ENCODE peak calls at places on chromosomes 5 and 9, in ten cellular contexts. One of them, this sample, is unnamed.

GRCh38 chr9:128412120-128412790 is 8.4 kb upstream of the CERCAM start:
- DNase-seq in dorsolateral prefrontal cortex: peak
- DNase-seq in A549: peak
- DNase-seq in stimulated activated CD4-positive, alpha-beta T cell treated with anti-CD3 and anti-CD28 coated beads, Interleukin-2, amount 100 ng/mL, for 4 hours: peak
- DNase-seq in adrenal gland: peak
- DNase-seq in bronchial epithelial cell: peak
- DNase-seq in GDM1: peak
- DNase-seq in epithelial cell of proximal tubule: no peak
- DNase-seq in stimulated activated naive CD8-positive, alpha-beta T cell treated with anti-CD3 and anti-CD28 coated beads, Interleukin-15, amount 100 ng/mL, for 72 hours: peak
- DNase-seq in trophoblast cell: peak
- DNase-seq in this sample: no peak

GRCh38 chr9:30504502-30504905 is 1879.9 kb upstream of the ACO1 start:
- DNase-seq in dorsolateral prefrontal cortex: no peak
- DNase-seq in A549: no peak
- DNase-seq in stimulated activated CD4-positive, alpha-beta T cell treated with anti-CD3 and anti-CD28 coated beads, Interleukin-2, amount 100 ng/mL, for 4 hours: no peak
- DNase-seq in adrenal gland: no peak
- DNase-seq in bronchial epithelial cell: peak
- DNase-seq in GDM1: no peak
- DNase-seq in epithelial cell of proximal tubule: no peak
- DNase-seq in stimulated activated naive CD8-positive, alpha-beta T cell treated with anti-CD3 and anti-CD28 coated beads, Interleukin-15, amount 100 ng/mL, for 72 hours: no peak
- DNase-seq in trophoblast cell: no peak
- DNase-seq in this sample: no peak

GRCh38 chr5:36692791-36693763 is 86.7 kb downstream of the SLC1A3 start:
- DNase-seq in dorsolateral prefrontal cortex: peak
- DNase-seq in A549: peak
- DNase-seq in stimulated activated CD4-positive, alpha-beta T cell treated with anti-CD3 and anti-CD28 coated beads, Interleukin-2, amount 100 ng/mL, for 4 hours: no peak
- DNase-seq in adrenal gland: peak
- DNase-seq in bronchial epithelial cell: peak
- DNase-seq in GDM1: peak
- DNase-seq in epithelial cell of proximal tubule: no peak
- DNase-seq in stimulated activated naive CD8-positive, alpha-beta T cell treated with anti-CD3 and anti-CD28 coated beads, Interleukin-15, amount 100 ng/mL, for 72 hours: peak
- DNase-seq in trophoblast cell: peak
- DNase-seq in this sample: no peak

GRCh38 chr5:68803881-68804319 is 289.9 kb upstream of the SLC30A5 start:
- DNase-seq in dorsolateral prefrontal cortex: no peak
- DNase-seq in A549: no peak
- DNase-seq in stimulated activated CD4-positive, alpha-beta T cell treated with anti-CD3 and anti-CD28 coated beads, Interleukin-2, amount 100 ng/mL, for 4 hours: no peak
- DNase-seq in adrenal gland: no peak
- DNase-seq in bronchial epithelial cell: no peak
- DNase-seq in GDM1: no peak
- DNase-seq in epithelial cell of proximal tubule: no peak
- DNase-seq in stimulated activated naive CD8-positive, alpha-beta T cell treated with anti-CD3 and anti-CD28 coated beads, Interleukin-15, amount 100 ng/mL, for 72 hours: no peak
- DNase-seq in trophoblast cell: no peak
- DNase-seq in this sample: no peak

GRCh38 chr5:107682533-107682932 is 11.8 kb upstream of the EFNA5 start:
- DNase-seq in dorsolateral prefrontal cortex: no peak
- DNase-seq in A549: no peak
- DNase-seq in stimulated activated CD4-positive, alpha-beta T cell treated with anti-CD3 and anti-CD28 coated beads, Interleukin-2, amount 100 ng/mL, for 4 hours: no peak
- DNase-seq in adrenal gland: no peak
- DNase-seq in bronchial epithelial cell: no peak
- DNase-seq in GDM1: no peak
- DNase-seq in epithelial cell of proximal tubule: no peak
- DNase-seq in stimulated activated naive CD8-positive, alpha-beta T cell treated with anti-CD3 and anti-CD28 coated beads, Interleukin-15, amount 100 ng/mL, for 72 hours: no peak
- DNase-seq in trophoblast cell: no peak
- DNase-seq in this sample: no peak

GRCh38 chr9:92607088-92607487 is 62.8 kb downstream of the IPPK start:
- DNase-seq in dorsolateral prefrontal cortex: no peak
- DNase-seq in A549: no peak
- DNase-seq in stimulated activated CD4-positive, alpha-beta T cell treated with anti-CD3 and anti-CD28 coated beads, Interleukin-2, amount 100 ng/mL, for 4 hours: no peak
- DNase-seq in adrenal gland: no peak
- DNase-seq in bronchial epithelial cell: no peak
- DNase-seq in GDM1: no peak
- DNase-seq in epithelial cell of proximal tubule: no peak
- DNase-seq in stimulated activated naive CD8-positive, alpha-beta T cell treated with anti-CD3 and anti-CD28 coated beads, Interleukin-15, amount 100 ng/mL, for 72 hours: no peak
- DNase-seq in trophoblast cell: no peak
- DNase-seq in this sample: no peak

GRCh38 chr5:368162-369084 is 46.9 kb downstream of the AHRR start:
- DNase-seq in dorsolateral prefrontal cortex: no peak
- DNase-seq in A549: no peak
- DNase-seq in stimulated activated CD4-positive, alpha-beta T cell treated with anti-CD3 and anti-CD28 coated beads, Interleukin-2, amount 100 ng/mL, for 4 hours: no peak
- DNase-seq in adrenal gland: no peak
- DNase-seq in bronchial epithelial cell: no peak
- DNase-seq in GDM1: no peak
- DNase-seq in epithelial cell of proximal tubule: no peak
- DNase-seq in stimulated activated naive CD8-positive, alpha-beta T cell treated with anti-CD3 and anti-CD28 coated beads, Interleukin-15, amount 100 ng/mL, for 72 hours: peak
- DNase-seq in trophoblast cell: no peak
- DNase-seq in this sample: no peak

GRCh38 chr5:154403776-154404387 is 41.9 kb upstream of the SAP30L start:
- DNase-seq in dorsolateral prefrontal cortex: no peak
- DNase-seq in A549: no peak
- DNase-seq in stimulated activated CD4-positive, alpha-beta T cell treated with anti-CD3 and anti-CD28 coated beads, Interleukin-2, amount 100 ng/mL, for 4 hours: no peak
- DNase-seq in adrenal gland: no peak
- DNase-seq in bronchial epithelial cell: no peak
- DNase-seq in GDM1: no peak
- DNase-seq in epithelial cell of proximal tubule: no peak
- DNase-seq in stimulated activated naive CD8-positive, alpha-beta T cell treated with anti-CD3 and anti-CD28 coated beads, Interleukin-15, amount 100 ng/mL, for 72 hours: no peak
- DNase-seq in trophoblast cell: no peak
- DNase-seq in this sample: no peak

GRCh38 chr9:116661037-116661954 is 25.8 kb upstream of the TRIM32 start:
- DNase-seq in dorsolateral prefrontal cortex: no peak
- DNase-seq in A549: peak
- DNase-seq in stimulated activated CD4-positive, alpha-beta T cell treated with anti-CD3 and anti-CD28 coated beads, Interleukin-2, amount 100 ng/mL, for 4 hours: no peak
- DNase-seq in adrenal gland: peak
- DNase-seq in bronchial epithelial cell: peak
- DNase-seq in GDM1: peak
- DNase-seq in epithelial cell of proximal tubule: peak
- DNase-seq in stimulated activated naive CD8-positive, alpha-beta T cell treated with anti-CD3 and anti-CD28 coated beads, Interleukin-15, amount 100 ng/mL, for 72 hours: no peak
- DNase-seq in trophoblast cell: peak
- DNase-seq in this sample: peak

GRCh38 chr5:94431696-94432095 is 186.7 kb downstream of the KIAA0825 start:
- DNase-seq in dorsolateral prefrontal cortex: no peak
- DNase-seq in A549: no peak
- DNase-seq in stimulated activated CD4-positive, alpha-beta T cell treated with anti-CD3 and anti-CD28 coated beads, Interleukin-2, amount 100 ng/mL, for 4 hours: no peak
- DNase-seq in adrenal gland: no peak
- DNase-seq in bronchial epithelial cell: no peak
- DNase-seq in GDM1: no peak
- DNase-seq in epithelial cell of proximal tubule: no peak
- DNase-seq in stimulated activated naive CD8-positive, alpha-beta T cell treated with anti-CD3 and anti-CD28 coated beads, Interleukin-15, amount 100 ng/mL, for 72 hours: no peak
- DNase-seq in trophoblast cell: no peak
- DNase-seq in this sample: no peak

GRCh38 chr5:79685621-79686020 is 4.0 kb upstream of the CMYA5 start:
- DNase-seq in dorsolateral prefrontal cortex: no peak
- DNase-seq in A549: no peak
- DNase-seq in stimulated activated CD4-positive, alpha-beta T cell treated with anti-CD3 and anti-CD28 coated beads, Interleukin-2, amount 100 ng/mL, for 4 hours: no peak
- DNase-seq in adrenal gland: no peak
- DNase-seq in bronchial epithelial cell: peak
- DNase-seq in GDM1: no peak
- DNase-seq in epithelial cell of proximal tubule: no peak
- DNase-seq in stimulated activated naive CD8-positive, alpha-beta T cell treated with anti-CD3 and anti-CD28 coated beads, Interleukin-15, amount 100 ng/mL, for 72 hours: no peak
- DNase-seq in trophoblast cell: no peak
- DNase-seq in this sample: no peak

GRCh38 chr5:167708449-167708848 is 583.0 kb upstream of the WWC1 start:
- DNase-seq in dorsolateral prefrontal cortex: no peak
- DNase-seq in A549: no peak
- DNase-seq in stimulated activated CD4-positive, alpha-beta T cell treated with anti-CD3 and anti-CD28 coated beads, Interleukin-2, amount 100 ng/mL, for 4 hours: no peak
- DNase-seq in adrenal gland: no peak
- DNase-seq in bronchial epithelial cell: no peak
- DNase-seq in GDM1: no peak
- DNase-seq in epithelial cell of proximal tubule: no peak
- DNase-seq in stimulated activated naive CD8-positive, alpha-beta T cell treated with anti-CD3 and anti-CD28 coated beads, Interleukin-15, amount 100 ng/mL, for 72 hours: no peak
- DNase-seq in trophoblast cell: no peak
- DNase-seq in this sample: no peak

GRCh38 chr9:70419546-70420266 is 5.2 kb upstream of the KLF9 start:
- DNase-seq in dorsolateral prefrontal cortex: peak
- DNase-seq in A549: peak
- DNase-seq in stimulated activated CD4-positive, alpha-beta T cell treated with anti-CD3 and anti-CD28 coated beads, Interleukin-2, amount 100 ng/mL, for 4 hours: peak
- DNase-seq in adrenal gland: peak
- DNase-seq in bronchial epithelial cell: peak
- DNase-seq in GDM1: peak
- DNase-seq in epithelial cell of proximal tubule: no peak
- DNase-seq in stimulated activated naive CD8-positive, alpha-beta T cell treated with anti-CD3 and anti-CD28 coated beads, Interleukin-15, amount 100 ng/mL, for 72 hours: peak
- DNase-seq in trophoblast cell: peak
- DNase-seq in this sample: peak

GRCh38 chr5:96885518-96886338 is 9.4 kb downstream of the ERAP2 start:
- DNase-seq in dorsolateral prefrontal cortex: no peak
- DNase-seq in A549: no peak
- DNase-seq in stimulated activated CD4-positive, alpha-beta T cell treated with anti-CD3 and anti-CD28 coated beads, Interleukin-2, amount 100 ng/mL, for 4 hours: peak
- DNase-seq in adrenal gland: no peak
- DNase-seq in bronchial epithelial cell: no peak
- DNase-seq in GDM1: no peak
- DNase-seq in epithelial cell of proximal tubule: peak
- DNase-seq in stimulated activated naive CD8-positive, alpha-beta T cell treated with anti-CD3 and anti-CD28 coated beads, Interleukin-15, amount 100 ng/mL, for 72 hours: no peak
- DNase-seq in trophoblast cell: no peak
- DNase-seq in this sample: peak

GRCh38 chr5:165201364-165202143 is 1696.1 kb downstream of the MAT2B start:
- DNase-seq in dorsolateral prefrontal cortex: no peak
- DNase-seq in A549: no peak
- DNase-seq in stimulated activated CD4-positive, alpha-beta T cell treated with anti-CD3 and anti-CD28 coated beads, Interleukin-2, amount 100 ng/mL, for 4 hours: no peak
- DNase-seq in adrenal gland: no peak
- DNase-seq in bronchial epithelial cell: peak
- DNase-seq in GDM1: no peak
- DNase-seq in epithelial cell of proximal tubule: no peak
- DNase-seq in stimulated activated naive CD8-positive, alpha-beta T cell treated with anti-CD3 and anti-CD28 coated beads, Interleukin-15, amount 100 ng/mL, for 72 hours: no peak
- DNase-seq in trophoblast cell: no peak
- DNase-seq in this sample: no peak

GRCh38 chr5:108093186-108093585 is 288.7 kb downstream of the FBXL17 start:
- DNase-seq in dorsolateral prefrontal cortex: no peak
- DNase-seq in A549: peak
- DNase-seq in stimulated activated CD4-positive, alpha-beta T cell treated with anti-CD3 and anti-CD28 coated beads, Interleukin-2, amount 100 ng/mL, for 4 hours: no peak
- DNase-seq in adrenal gland: no peak
- DNase-seq in bronchial epithelial cell: peak
- DNase-seq in GDM1: no peak
- DNase-seq in epithelial cell of proximal tubule: no peak
- DNase-seq in stimulated activated naive CD8-positive, alpha-beta T cell treated with anti-CD3 and anti-CD28 coated beads, Interleukin-15, amount 100 ng/mL, for 72 hours: no peak
- DNase-seq in trophoblast cell: no peak
- DNase-seq in this sample: no peak

GRCh38 chr9:90987566-90987965 is 185.9 kb downstream of the SYK start:
- DNase-seq in dorsolateral prefrontal cortex: no peak
- DNase-seq in A549: no peak
- DNase-seq in stimulated activated CD4-positive, alpha-beta T cell treated with anti-CD3 and anti-CD28 coated beads, Interleukin-2, amount 100 ng/mL, for 4 hours: no peak
- DNase-seq in adrenal gland: no peak
- DNase-seq in bronchial epithelial cell: no peak
- DNase-seq in GDM1: no peak
- DNase-seq in epithelial cell of proximal tubule: no peak
- DNase-seq in stimulated activated naive CD8-positive, alpha-beta T cell treated with anti-CD3 and anti-CD28 coated beads, Interleukin-15, amount 100 ng/mL, for 72 hours: no peak
- DNase-seq in trophoblast cell: no peak
- DNase-seq in this sample: no peak

GRCh38 chr5:142716963-142717362 is 31.1 kb upstream of the FGF1 start:
- DNase-seq in dorsolateral prefrontal cortex: peak
- DNase-seq in A549: peak
- DNase-seq in stimulated activated CD4-positive, alpha-beta T cell treated with anti-CD3 and anti-CD28 coated beads, Interleukin-2, amount 100 ng/mL, for 4 hours: no peak
- DNase-seq in adrenal gland: peak
- DNase-seq in bronchial epithelial cell: peak
- DNase-seq in GDM1: peak
- DNase-seq in epithelial cell of proximal tubule: no peak
- DNase-seq in stimulated activated naive CD8-positive, alpha-beta T cell treated with anti-CD3 and anti-CD28 coated beads, Interleukin-15, amount 100 ng/mL, for 72 hours: peak
- DNase-seq in trophoblast cell: peak
- DNase-seq in this sample: no peak

GRCh38 chr5:8844206-8844605 is 701.7 kb downstream of the SEMA5A start:
- DNase-seq in dorsolateral prefrontal cortex: no peak
- DNase-seq in A549: no peak
- DNase-seq in stimulated activated CD4-positive, alpha-beta T cell treated with anti-CD3 and anti-CD28 coated beads, Interleukin-2, amount 100 ng/mL, for 4 hours: no peak
- DNase-seq in adrenal gland: no peak
- DNase-seq in bronchial epithelial cell: no peak
- DNase-seq in GDM1: no peak
- DNase-seq in epithelial cell of proximal tubule: no peak
- DNase-seq in stimulated activated naive CD8-positive, alpha-beta T cell treated with anti-CD3 and anti-CD28 coated beads, Interleukin-15, amount 100 ng/mL, for 72 hours: no peak
- DNase-seq in trophoblast cell: no peak
- DNase-seq in this sample: no peak

GRCh38 chr5:9013147-9013546 is 532.7 kb downstream of the SEMA5A start:
- DNase-seq in dorsolateral prefrontal cortex: no peak
- DNase-seq in A549: no peak
- DNase-seq in stimulated activated CD4-positive, alpha-beta T cell treated with anti-CD3 and anti-CD28 coated beads, Interleukin-2, amount 100 ng/mL, for 4 hours: no peak
- DNase-seq in adrenal gland: no peak
- DNase-seq in bronchial epithelial cell: no peak
- DNase-seq in GDM1: no peak
- DNase-seq in epithelial cell of proximal tubule: no peak
- DNase-seq in stimulated activated naive CD8-positive, alpha-beta T cell treated with anti-CD3 and anti-CD28 coated beads, Interleukin-15, amount 100 ng/mL, for 72 hours: no peak
- DNase-seq in trophoblast cell: no peak
- DNase-seq in this sample: no peak

GRCh38 chr9:6105738-6106137 is 90.3 kb upstream of the RANBP6 start:
- DNase-seq in dorsolateral prefrontal cortex: no peak
- DNase-seq in A549: no peak
- DNase-seq in stimulated activated CD4-positive, alpha-beta T cell treated with anti-CD3 and anti-CD28 coated beads, Interleukin-2, amount 100 ng/mL, for 4 hours: no peak
- DNase-seq in adrenal gland: no peak
- DNase-seq in bronchial epithelial cell: no peak
- DNase-seq in GDM1: no peak
- DNase-seq in epithelial cell of proximal tubule: no peak
- DNase-seq in stimulated activated naive CD8-positive, alpha-beta T cell treated with anti-CD3 and anti-CD28 coated beads, Interleukin-15, amount 100 ng/mL, for 72 hours: no peak
- DNase-seq in trophoblast cell: no peak
- DNase-seq in this sample: no peak

GRCh38 chr5:53815471-53815870 is 255.0 kb downstream of the NDUFS4 start:
- DNase-seq in dorsolateral prefrontal cortex: no peak
- DNase-seq in A549: no peak
- DNase-seq in stimulated activated CD4-positive, alpha-beta T cell treated with anti-CD3 and anti-CD28 coated beads, Interleukin-2, amount 100 ng/mL, for 4 hours: no peak
- DNase-seq in adrenal gland: no peak
- DNase-seq in bronchial epithelial cell: no peak
- DNase-seq in GDM1: no peak
- DNase-seq in epithelial cell of proximal tubule: no peak
- DNase-seq in stimulated activated naive CD8-positive, alpha-beta T cell treated with anti-CD3 and anti-CD28 coated beads, Interleukin-15, amount 100 ng/mL, for 72 hours: no peak
- DNase-seq in trophoblast cell: no peak
- DNase-seq in this sample: no peak

GRCh38 chr5:90518666-90519065 is 10.7 kb downstream of the LYSMD3 start:
- DNase-seq in dorsolateral prefrontal cortex: no peak
- DNase-seq in A549: no peak
- DNase-seq in stimulated activated CD4-positive, alpha-beta T cell treated with anti-CD3 and anti-CD28 coated beads, Interleukin-2, amount 100 ng/mL, for 4 hours: no peak
- DNase-seq in adrenal gland: no peak
- DNase-seq in bronchial epithelial cell: peak
- DNase-seq in GDM1: no peak
- DNase-seq in epithelial cell of proximal tubule: no peak
- DNase-seq in stimulated activated naive CD8-positive, alpha-beta T cell treated with anti-CD3 and anti-CD28 coated beads, Interleukin-15, amount 100 ng/mL, for 72 hours: no peak
- DNase-seq in trophoblast cell: no peak
- DNase-seq in this sample: no peak

GRCh38 chr5:177035982-177036381 is 13.5 kb downstream of the ZNF346 start:
- DNase-seq in dorsolateral prefrontal cortex: no peak
- DNase-seq in A549: no peak
- DNase-seq in stimulated activated CD4-positive, alpha-beta T cell treated with anti-CD3 and anti-CD28 coated beads, Interleukin-2, amount 100 ng/mL, for 4 hours: no peak
- DNase-seq in adrenal gland: no peak
- DNase-seq in bronchial epithelial cell: no peak
- DNase-seq in GDM1: no peak
- DNase-seq in epithelial cell of proximal tubule: no peak
- DNase-seq in stimulated activated naive CD8-positive, alpha-beta T cell treated with anti-CD3 and anti-CD28 coated beads, Interleukin-15, amount 100 ng/mL, for 72 hours: no peak
- DNase-seq in trophoblast cell: no peak
- DNase-seq in this sample: no peak

GRCh38 chr5:61532983-61533382 is 200.9 kb downstream of the ZSWIM6 start:
- DNase-seq in dorsolateral prefrontal cortex: no peak
- DNase-seq in A549: no peak
- DNase-seq in stimulated activated CD4-positive, alpha-beta T cell treated with anti-CD3 and anti-CD28 coated beads, Interleukin-2, amount 100 ng/mL, for 4 hours: no peak
- DNase-seq in adrenal gland: no peak
- DNase-seq in bronchial epithelial cell: no peak
- DNase-seq in GDM1: no peak
- DNase-seq in epithelial cell of proximal tubule: no peak
- DNase-seq in stimulated activated naive CD8-positive, alpha-beta T cell treated with anti-CD3 and anti-CD28 coated beads, Interleukin-15, amount 100 ng/mL, for 72 hours: no peak
- DNase-seq in trophoblast cell: peak
- DNase-seq in this sample: no peak

GRCh38 chr9:92173318-92173717 is 58.1 kb upstream of the SPTLC1 start:
- DNase-seq in dorsolateral prefrontal cortex: no peak
- DNase-seq in A549: no peak
- DNase-seq in stimulated activated CD4-positive, alpha-beta T cell treated with anti-CD3 and anti-CD28 coated beads, Interleukin-2, amount 100 ng/mL, for 4 hours: no peak
- DNase-seq in adrenal gland: no peak
- DNase-seq in bronchial epithelial cell: no peak
- DNase-seq in GDM1: no peak
- DNase-seq in epithelial cell of proximal tubule: no peak
- DNase-seq in stimulated activated naive CD8-positive, alpha-beta T cell treated with anti-CD3 and anti-CD28 coated beads, Interleukin-15, amount 100 ng/mL, for 72 hours: no peak
- DNase-seq in trophoblast cell: no peak
- DNase-seq in this sample: no peak

GRCh38 chr5:149358294-149358651 is 427 bp downstream of the PCYOX1L start:
- DNase-seq in dorsolateral prefrontal cortex: peak
- DNase-seq in A549: no peak
- DNase-seq in stimulated activated CD4-positive, alpha-beta T cell treated with anti-CD3 and anti-CD28 coated beads, Interleukin-2, amount 100 ng/mL, for 4 hours: no peak
- DNase-seq in adrenal gland: peak
- DNase-seq in bronchial epithelial cell: no peak
- DNase-seq in GDM1: peak
- DNase-seq in epithelial cell of proximal tubule: no peak
- DNase-seq in stimulated activated naive CD8-positive, alpha-beta T cell treated with anti-CD3 and anti-CD28 coated beads, Interleukin-15, amount 100 ng/mL, for 72 hours: no peak
- DNase-seq in trophoblast cell: no peak
- DNase-seq in this sample: no peak

GRCh38 chr9:135419106-135419505 is 60.5 kb upstream of the PPP1R26 start:
- DNase-seq in dorsolateral prefrontal cortex: no peak
- DNase-seq in A549: no peak
- DNase-seq in stimulated activated CD4-positive, alpha-beta T cell treated with anti-CD3 and anti-CD28 coated beads, Interleukin-2, amount 100 ng/mL, for 4 hours: no peak
- DNase-seq in adrenal gland: no peak
- DNase-seq in bronchial epithelial cell: no peak
- DNase-seq in GDM1: no peak
- DNase-seq in epithelial cell of proximal tubule: no peak
- DNase-seq in stimulated activated naive CD8-positive, alpha-beta T cell treated with anti-CD3 and anti-CD28 coated beads, Interleukin-15, amount 100 ng/mL, for 72 hours: no peak
- DNase-seq in trophoblast cell: no peak
- DNase-seq in this sample: no peak

This sample was measured in kidney epithelial cell.